ENCODE peak calls at places on chromosomes 6 and 20, in six cellular contexts. H, P, S, D, O and N are unnamed samples.

GRCh38 chr6:74946961-74947360 is 258.9 kb downstream of the COL12A1 start:
- DNase-seq in H (no peak), P (peak), D (no peak), O (no peak), S (no peak), N (peak)

GRCh38 chr20:57199656-57200405 is 66.6 kb downstream of the BMP7 start:
- DNase-seq in H (no peak), P (no peak), O (no peak), S (no peak), D (no peak), N (no peak)

GRCh38 chr6:167094820-167095637 is 27.9 kb upstream of the CCR6 start:
- DNase-seq in H (no peak), O (no peak), S (no peak), D (no peak), P (no peak), N (no peak)

GRCh38 chr6:89999154-89999553 is 104.9 kb downstream of the GJA10 start:
- DNase-seq in S (peak), H (no peak), P (no peak), O (no peak), D (peak), N (peak)

GRCh38 chr6:33762713-33763112 is 16.0 kb upstream of the IP6K3 start:
- DNase-seq in S (no peak), H (no peak), D (no peak), O (no peak), P (no peak), N (no peak)

GRCh38 chr20:9710685-9711084 is 128.2 kb downstream of the PAK5 start:
- DNase-seq in P (no peak), D (no peak), S (no peak), O (no peak), H (no peak), N (no peak)

GRCh38 chr6:158042245-158042798 is 60.7 kb downstream of the SYNJ2 start:
- DNase-seq in D (peak), O (peak), H (no peak), S (peak), P (peak), N (peak)

GRCh38 chr6:33426590-33427563 is 7.0 kb downstream of the SYNGAP1 start:
- DNase-seq in O (no peak), D (no peak), P (no peak), H (no peak), S (no peak), N (no peak)

GRCh38 chr20:7358670-7359069 is 581.6 kb downstream of the HAO1 start:
- DNase-seq in S (no peak), D (no peak), O (no peak), H (no peak), P (no peak), N (no peak)

GRCh38 chr6:34486106-34486740 is 20.3 kb downstream of the PACSIN1 start:
- DNase-seq in S (no peak), P (no peak), H (no peak), O (no peak), D (no peak), N (no peak)

GRCh38 chr20:6583134-6583738 is 184.2 kb upstream of the BMP2 start:
- DNase-seq in H (no peak), O (no peak), S (peak), P (peak), D (peak), N (peak)

GRCh38 chr6:25655746-25656145 is 3.7 kb downstream of the SCGN start:
- DNase-seq in D (no peak), P (no peak), O (no peak), H (no peak), S (no peak), N (peak)

GRCh38 chr6:6927437-6928361 is 180.1 kb upstream of the RREB1 start:
- DNase-seq in P (no peak), O (no peak), D (no peak), H (no peak), S (no peak), N (no peak)
- TF ChIP-seq CTCF in P (no peak), O (no peak), D (no peak), H (no peak), S (no peak), N (no peak)

DNA sequence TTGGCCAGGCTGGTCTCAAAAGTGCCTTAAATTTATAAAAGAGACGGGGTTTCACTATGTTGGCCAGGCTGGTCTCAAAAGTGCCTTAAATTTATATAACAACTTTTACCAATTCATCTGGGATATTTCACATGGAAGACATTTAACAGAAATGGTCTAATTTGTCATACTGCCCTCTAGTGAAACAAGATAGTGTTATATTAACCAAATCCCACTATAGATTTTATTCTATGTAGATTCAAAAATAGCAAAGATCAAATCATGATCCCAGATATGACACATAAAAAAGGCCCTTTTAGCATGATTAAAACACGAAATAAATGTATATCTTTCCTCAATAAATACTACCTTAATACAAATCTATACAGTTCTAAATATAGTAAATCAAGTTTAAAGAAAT is 102.8 kb upstream of the TFAP2D start:
- DNase-seq in S (no peak), D (no peak), P (no peak), O (no peak), H (no peak), N (no peak)
- TF ChIP-seq CTCF in S (no peak), D (no peak), P (no peak), O (no peak), H (no peak), N (no peak)

GRCh38 chr20:24823989-24824693 is 124.9 kb upstream of the CST7 start:
- DNase-seq in O (no peak), D (no peak), P (no peak), H (no peak), S (no peak), N (peak)
- TF ChIP-seq CTCF in O (no peak), D (no peak), P (no peak), H (no peak), S (no peak), N (no peak)

GRCh38 chr20:45959956-45960630 is 11.9 kb downstream of the ZNF335 start:
- DNase-seq in P (no peak), S (no peak), H (no peak), D (no peak), O (peak), N (no peak)
- TF ChIP-seq CTCF in P (no peak), S (no peak), H (no peak), D (no peak), O (no peak), N (no peak)

GRCh38 chr6:137921823-137922222 is 54.8 kb downstream of the TNFAIP3 start:
- DNase-seq in O (no peak), S (no peak), H (no peak), D (no peak), P (no peak), N (no peak)
- TF ChIP-seq CTCF in O (no peak), S (no peak), H (no peak), D (no peak), P (peak), N (no peak)

GRCh38 chr6:42744351-42744890 is 1.5 kb downstream of the TBCC start:
- DNase-seq in H (no peak), D (no peak), S (no peak), P (peak), O (no peak), N (peak)
- TF ChIP-seq CTCF in H (no peak), D (no peak), S (no peak), P (no peak), O (no peak), N (no peak)

GRCh38 chr6:111256646-111257045 is 169.3 kb downstream of the SLC16A10 start:
- DNase-seq in P (no peak), S (no peak), H (no peak), D (no peak), O (no peak), N (peak)
- TF ChIP-seq CTCF in P (peak), S (no peak), H (no peak), D (no peak), O (no peak), N (no peak)